ENCODE peak calls at places on chromosomes 5 and 9, in six cellular contexts. T is PC-3; J is endothelial cell of umbilical vein; Y is CD8-positive, alpha-beta T cell; O is GM12865; Q is fibroblast of pulmonary artery. I is an unnamed sample.
A peak's percentile ranks its signal among the peaks of the same experiment; 100 is the strongest.

GRCh38 chr9:106945727-106946690 is 83.0 kb downstream of the ZNF462 start:
- DNase-seq in Q (peak; percentile 86), J (peak; percentile 53), T (peak; percentile 40), O (no peak), Y (no peak), I (no peak)

GRCh38 chr5:135246923-135247795 is 151.9 kb downstream of the MACROH2A1 start:
- DNase-seq in O (no peak), Q (peak; percentile 89), T (peak; percentile 90), J (peak; percentile 90), Y (peak; percentile 39), I (no peak)

GRCh38 chr5:73100109-73100508 is 20.3 kb upstream of the TMEM171 start:
- DNase-seq in J (no peak), Q (no peak), O (peak; percentile 39), T (no peak), Y (no peak), I (no peak)

GRCh38 chr5:180315762-180316212 is 23.9 kb upstream of the MAPK9 start:
- DNase-seq in T (peak; percentile 66), J (peak; percentile 58), Q (peak; percentile 69), Y (peak; percentile 85), O (peak; percentile 55), I (peak; percentile 80)

GRCh38 chr5:140926211-140926902 is at the start of gene PCDHAC1:
- DNase-seq in Y (no peak), O (no peak), J (peak; percentile 77), T (peak; percentile 82), Q (peak; percentile 41), I (no peak)

GRCh38 chr9:112097712-112098688 is 77.1 kb downstream of the SUSD1 start:
- DNase-seq in J (peak; percentile 76), Q (peak; percentile 86), Y (peak; percentile 77), O (peak; percentile 87), T (peak; percentile 75), I (peak; percentile 69)

GRCh38 chr5:149172261-149172660 is 31.0 kb downstream of the ABLIM3 start:
- DNase-seq in J (peak; percentile 28), T (peak; percentile 97), O (peak; percentile 49), Q (peak; percentile 49), Y (no peak), I (peak; percentile 16)

GRCh38 chr9:35771524-35771923 is 17.4 kb upstream of the MSMP start:
- DNase-seq in Q (peak; percentile 57), Y (no peak), T (peak; percentile 69), J (peak; percentile 94), O (no peak), I (no peak)

GRCh38 chr5:141172381-141173204 is at the start of gene PCDHB7:
- DNase-seq in O (no peak), T (no peak), Y (no peak), J (peak; percentile 35), Q (peak; percentile 12), I (no peak)

GRCh38 chr9:90827181-90827866 is 25.7 kb downstream of the SYK start:
- DNase-seq in O (peak; percentile 73), Q (no peak), Y (no peak), J (no peak), T (no peak), I (peak; percentile 67)

GRCh38 chr5:81081461-81081835 is 121.3 kb downstream of the RASGRF2 start:
- DNase-seq in T (no peak), Y (no peak), O (no peak), J (no peak), Q (no peak), I (no peak)

GRCh38 chr9:111825468-111826145 is 30.9 kb upstream of the SHOC1 start:
- DNase-seq in T (no peak), Q (peak; percentile 62), Y (no peak), O (no peak), J (no peak), I (no peak)

GRCh38 chr5:180153991-180154390 is 55.0 kb downstream of the RASGEF1C start:
- DNase-seq in T (no peak), O (no peak), Q (no peak), J (no peak), Y (peak; percentile 13), I (no peak)

GRCh38 chr5:167511-167910 is 23.8 kb upstream of the LRRC14B start:
- DNase-seq in J (no peak), Q (no peak), Y (no peak), O (no peak), T (no peak), I (no peak)

GRCh38 chr5:135242021-135242480 is 157.0 kb downstream of the MACROH2A1 start:
- DNase-seq in O (no peak), T (peak; percentile 56), Q (peak; percentile 47), Y (peak; percentile 31), J (peak; percentile 42), I (no peak)

GRCh38 chr9:111961011-111961410 is 64.4 kb downstream of the UGCG start:
- DNase-seq in T (peak; percentile 28), J (peak; percentile 45), O (no peak), Y (no peak), Q (no peak), I (no peak)

GRCh38 chr5:8905021-8905420 is 640.9 kb downstream of the SEMA5A start:
- DNase-seq in O (no peak), Y (no peak), Q (peak; percentile 71), J (no peak), T (peak; percentile 93), I (no peak)

GRCh38 chr5:2184563-2185540 is 302.1 kb upstream of the IRX4 start:
- DNase-seq in J (no peak), T (no peak), Y (no peak), O (no peak), Q (no peak), I (no peak)

GRCh38 chr5:68344447-68345111 is 129.0 kb downstream of the PIK3R1 start:
- DNase-seq in J (peak; percentile 24), Y (no peak), T (peak; percentile 52), Q (peak; percentile 87), O (peak; percentile 48), I (peak; percentile 22)

GRCh38 chr5:162248107-162248713 is 180.6 kb downstream of the GABRG2 start:
- DNase-seq in Y (no peak), J (no peak), Q (no peak), O (no peak), T (peak; percentile 33), I (no peak)
- TF ChIP-seq CTCF in Y (no peak), J (no peak), Q (peak; percentile 8), O (peak; percentile 49), T (peak; percentile 58), I (no peak)

DNA sequence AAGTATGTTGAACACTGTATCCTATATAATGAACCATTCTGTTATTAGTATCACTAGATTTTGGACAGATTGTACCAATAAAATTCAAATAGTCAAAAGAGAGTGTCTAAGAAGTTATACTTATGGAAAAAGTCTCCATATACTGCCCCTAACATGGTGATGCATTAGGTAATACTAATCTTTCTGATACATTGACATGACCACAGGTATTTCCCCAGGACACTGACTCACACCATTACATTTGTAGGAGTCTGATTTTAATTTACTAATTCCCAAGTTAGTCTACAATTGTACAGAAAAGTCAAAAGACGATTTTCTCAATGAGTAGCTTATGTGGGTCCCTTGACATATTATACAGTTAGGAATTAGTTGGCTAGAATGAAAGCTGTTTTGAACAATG is 593.8 kb downstream of the ISL1 start:
- DNase-seq in J (no peak), Q (no peak), Y (no peak), O (no peak), T (peak; percentile 2), I (no peak)
- TF ChIP-seq CTCF in J (no peak), Q (no peak), Y (no peak), O (no peak), T (no peak), I (no peak)

DNA sequence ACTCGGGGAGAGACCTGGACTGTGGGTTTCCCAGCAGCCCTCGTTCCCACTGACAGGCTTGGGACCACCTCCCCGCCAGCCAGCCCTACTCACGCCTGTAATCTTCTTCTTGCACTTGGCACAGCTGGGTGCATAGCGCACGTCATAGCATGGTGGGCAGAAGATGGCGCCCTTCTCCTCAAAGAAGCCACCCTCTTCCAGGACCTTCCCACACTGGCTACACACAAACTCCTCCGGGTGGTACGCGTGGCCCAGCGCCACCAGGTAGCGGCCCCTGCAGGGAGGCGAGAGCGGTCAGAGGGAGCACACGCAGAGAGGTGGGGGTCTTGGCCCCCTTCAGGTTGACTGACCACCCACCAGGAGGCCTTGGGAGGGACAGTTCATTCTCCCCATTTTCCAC is 9.4 kb downstream of the PDLIM7 start:
- DNase-seq in O (no peak), Y (no peak), Q (no peak), T (no peak), J (no peak), I (no peak)
- TF ChIP-seq CTCF in O (no peak), Y (no peak), Q (no peak), T (peak; percentile 33), J (no peak), I (peak; percentile 8)

DNA sequence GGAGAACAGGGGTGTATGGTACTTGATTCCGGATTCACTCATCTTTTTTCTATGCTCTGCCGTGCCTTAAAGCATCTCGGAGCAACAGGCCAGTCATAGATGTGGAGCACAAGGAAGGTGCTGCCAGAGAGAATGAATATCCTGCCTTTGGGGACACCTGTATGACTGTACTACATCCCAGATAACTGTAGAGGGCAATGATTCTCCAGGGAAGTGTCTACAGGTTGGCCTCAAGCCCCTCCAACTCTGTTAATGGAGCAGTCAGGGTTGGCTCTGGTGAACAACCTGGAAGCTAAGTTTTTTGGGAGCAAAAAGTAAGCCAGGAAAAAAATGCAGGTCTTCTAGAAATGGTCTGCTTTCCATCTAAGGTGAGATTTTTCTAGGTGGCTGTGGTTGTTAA is 71.0 kb downstream of the NREP start:
- DNase-seq in T (peak; percentile 65), Q (no peak), Y (no peak), J (no peak), O (peak; percentile 38), I (no peak)
- TF ChIP-seq CTCF in T (peak; percentile 77), Q (no peak), Y (no peak), J (no peak), O (no peak), I (no peak)

GRCh38 chr9:75087279-75087823 is 604 bp downstream of the NMRK1 start:
- DNase-seq in O (peak; percentile 72), J (peak; percentile 75), Y (no peak), T (peak; percentile 31), Q (peak; percentile 63), I (peak; percentile 31)
- TF ChIP-seq CTCF in O (no peak), J (no peak), Y (no peak), T (no peak), Q (no peak), I (peak; percentile 7)